ENCODE peak calls at places on chromosomes 11 and 22, in five cellular contexts. One of them, this sample, is unnamed.

GRCh38 chr11:41983458-41983857 is 524.0 kb upstream of the LRRC4C start:
- DNase-seq in mammary epithelial cell: peak
- DNase-seq in GM23248: no peak
- DNase-seq in fibroblast of lung: peak
- DNase-seq in MM.1S: no peak
- DNase-seq in this sample: no peak

GRCh38 chr11:125671561-125671960 is 9.1 kb downstream of the ACRV1 start:
- DNase-seq in mammary epithelial cell: no peak
- DNase-seq in GM23248: no peak
- DNase-seq in fibroblast of lung: no peak
- DNase-seq in MM.1S: no peak
- DNase-seq in this sample: no peak

GRCh38 chr11:74090701-74091100 is 80.1 kb downstream of the C2CD3 start:
- DNase-seq in mammary epithelial cell: no peak
- DNase-seq in GM23248: peak
- DNase-seq in fibroblast of lung: peak
- DNase-seq in MM.1S: no peak
- DNase-seq in this sample: no peak

GRCh38 chr11:80182906-80183305 is 742.1 kb upstream of the TENM4 start:
- DNase-seq in mammary epithelial cell: no peak
- DNase-seq in GM23248: no peak
- DNase-seq in fibroblast of lung: peak
- DNase-seq in MM.1S: no peak
- DNase-seq in this sample: no peak

GRCh38 chr11:44977493-44977984 is 26.9 kb upstream of the TP53I11 start:
- DNase-seq in mammary epithelial cell: no peak
- DNase-seq in GM23248: no peak
- DNase-seq in fibroblast of lung: peak
- DNase-seq in MM.1S: no peak
- DNase-seq in this sample: no peak

GRCh38 chr11:4060182-4060923 is 34.2 kb upstream of the RRM1 start:
- DNase-seq in mammary epithelial cell: no peak
- DNase-seq in GM23248: no peak
- DNase-seq in fibroblast of lung: no peak
- DNase-seq in MM.1S: no peak
- DNase-seq in this sample: no peak

GRCh38 chr11:76592961-76593360 is 77.6 kb downstream of the LRRC32 start:
- DNase-seq in mammary epithelial cell: peak
- DNase-seq in GM23248: no peak
- DNase-seq in fibroblast of lung: no peak
- DNase-seq in MM.1S: no peak
- DNase-seq in this sample: no peak

GRCh38 chr11:64042301-64042700 is 6.6 kb downstream of the FLRT1 start:
- DNase-seq in mammary epithelial cell: no peak
- DNase-seq in GM23248: no peak
- DNase-seq in fibroblast of lung: no peak
- DNase-seq in MM.1S: no peak
- DNase-seq in this sample: no peak

GRCh38 chr11:57131080-57131790 is 50.5 kb upstream of the LRRC55 start:
- DNase-seq in mammary epithelial cell: peak
- DNase-seq in GM23248: peak
- DNase-seq in fibroblast of lung: peak
- DNase-seq in MM.1S: no peak
- DNase-seq in this sample: no peak

GRCh38 chr22:32474635-32475427 is at the start of gene FBXO7:
- DNase-seq in mammary epithelial cell: peak
- DNase-seq in GM23248: peak
- DNase-seq in fibroblast of lung: peak
- DNase-seq in MM.1S: peak
- DNase-seq in this sample: peak

GRCh38 chr22:32476804-32477203 is 2.2 kb downstream of the FBXO7 start:
- DNase-seq in mammary epithelial cell: no peak
- DNase-seq in GM23248: no peak
- DNase-seq in fibroblast of lung: no peak
- DNase-seq in MM.1S: no peak
- DNase-seq in this sample: no peak

GRCh38 chr22:32476286-32476685 is 1.7 kb downstream of the FBXO7 start:
- DNase-seq in mammary epithelial cell: no peak
- DNase-seq in GM23248: peak
- DNase-seq in fibroblast of lung: no peak
- DNase-seq in MM.1S: peak
- DNase-seq in this sample: no peak

GRCh38 chr22:32475428-32476010 is 908 bp downstream of the FBXO7 start:
- DNase-seq in mammary epithelial cell: no peak
- DNase-seq in GM23248: peak
- DNase-seq in fibroblast of lung: peak
- DNase-seq in MM.1S: peak
- DNase-seq in this sample: no peak

DNA sequence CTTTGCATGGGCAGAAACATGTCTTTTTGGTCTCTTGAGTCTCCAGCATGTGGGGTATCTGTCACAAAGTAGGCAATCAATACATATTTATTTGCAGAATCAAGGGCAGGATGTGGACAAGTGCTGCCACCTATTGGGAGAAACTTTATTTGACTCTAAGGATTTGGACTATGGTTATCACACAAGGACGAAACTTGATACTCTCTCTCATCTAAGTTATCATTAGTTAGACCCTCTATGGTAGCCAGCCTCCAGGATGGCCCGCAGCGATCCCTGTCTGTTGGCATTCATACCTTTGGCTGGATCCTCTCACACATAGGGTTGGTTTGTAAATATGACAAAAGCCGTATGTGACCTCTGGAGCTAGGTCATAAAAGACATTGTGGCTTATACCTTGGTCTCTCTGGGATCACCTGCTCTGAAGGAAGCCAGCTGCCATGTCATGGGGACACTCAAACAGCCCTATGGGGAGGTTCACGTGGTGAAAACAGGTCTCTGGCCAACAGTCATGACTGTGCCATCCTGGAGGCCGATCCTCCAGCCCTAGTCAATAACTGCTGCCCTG is 1.1 kb upstream of the FBXO7 start:
- DNase-seq in mammary epithelial cell: peak
- DNase-seq in GM23248: peak
- DNase-seq in fibroblast of lung: peak
- DNase-seq in MM.1S: peak
- DNase-seq in this sample: no peak
- H3K9ac ChIP-seq in mammary epithelial cell: peak
- H3K9ac ChIP-seq in GM23248: peak
- H3K9ac ChIP-seq in fibroblast of lung: no peak
- H3K9ac ChIP-seq in MM.1S: peak
- H3K9ac ChIP-seq in this sample: no peak

GRCh38 chr11:70070736-70071135 is 7.4 kb upstream of the ANO1 start:
- DNase-seq in mammary epithelial cell: no peak
- DNase-seq in GM23248: no peak
- DNase-seq in fibroblast of lung: no peak
- DNase-seq in MM.1S: no peak
- DNase-seq in this sample: no peak

GRCh38 chr11:70073881-70074371 is 4.2 kb upstream of the ANO1 start:
- DNase-seq in mammary epithelial cell: peak
- DNase-seq in GM23248: peak
- DNase-seq in fibroblast of lung: peak
- DNase-seq in MM.1S: no peak
- DNase-seq in this sample: no peak

GRCh38 chr11:70073188-70073817 is 4.8 kb upstream of the ANO1 start:
- DNase-seq in mammary epithelial cell: no peak
- DNase-seq in GM23248: peak
- DNase-seq in fibroblast of lung: peak
- DNase-seq in MM.1S: no peak
- DNase-seq in this sample: no peak

GRCh38 chr11:70071996-70072395 is 6.1 kb upstream of the ANO1 start:
- DNase-seq in mammary epithelial cell: no peak
- DNase-seq in GM23248: no peak
- DNase-seq in fibroblast of lung: no peak
- DNase-seq in MM.1S: no peak
- DNase-seq in this sample: no peak

GRCh38 chr11:70072471-70073187 is 5.5 kb upstream of the ANO1 start:
- DNase-seq in mammary epithelial cell: no peak
- DNase-seq in GM23248: no peak
- DNase-seq in fibroblast of lung: no peak
- DNase-seq in MM.1S: no peak
- DNase-seq in this sample: no peak
- H3K9ac ChIP-seq in mammary epithelial cell: no peak
- H3K9ac ChIP-seq in GM23248: no peak
- H3K9ac ChIP-seq in fibroblast of lung: no peak
- H3K9ac ChIP-seq in MM.1S: no peak
- H3K9ac ChIP-seq in this sample: no peak

GRCh38 chr22:19172213-19173046 is 6.1 kb downstream of the SLC25A1 start:
- DNase-seq in mammary epithelial cell: no peak
- DNase-seq in GM23248: no peak
- DNase-seq in fibroblast of lung: no peak
- DNase-seq in MM.1S: peak
- DNase-seq in this sample: no peak
- H3K9ac ChIP-seq in mammary epithelial cell: peak
- H3K9ac ChIP-seq in GM23248: peak
- H3K9ac ChIP-seq in fibroblast of lung: peak
- H3K9ac ChIP-seq in MM.1S: peak
- H3K9ac ChIP-seq in this sample: peak

GRCh38 chr22:39470462-39471335 is 13.9 kb downstream of the MGAT3 start:
- DNase-seq in mammary epithelial cell: no peak
- DNase-seq in GM23248: no peak
- DNase-seq in fibroblast of lung: no peak
- DNase-seq in MM.1S: no peak
- DNase-seq in this sample: no peak

GRCh38 chr22:39473856-39474255 is 17.0 kb downstream of the MGAT3 start:
- DNase-seq in mammary epithelial cell: no peak
- DNase-seq in GM23248: no peak
- DNase-seq in fibroblast of lung: no peak
- DNase-seq in MM.1S: no peak
- DNase-seq in this sample: no peak

GRCh38 chr22:39471421-39472141 is 14.8 kb downstream of the MGAT3 start:
- DNase-seq in mammary epithelial cell: peak
- DNase-seq in GM23248: peak
- DNase-seq in fibroblast of lung: peak
- DNase-seq in MM.1S: peak
- DNase-seq in this sample: no peak

GRCh38 chr22:39474351-39474991 is 17.7 kb downstream of the MGAT3 start:
- DNase-seq in mammary epithelial cell: no peak
- DNase-seq in GM23248: peak
- DNase-seq in fibroblast of lung: no peak
- DNase-seq in MM.1S: no peak
- DNase-seq in this sample: peak

GRCh38 chr22:39472570-39473556 is 16.1 kb downstream of the MGAT3 start:
- DNase-seq in mammary epithelial cell: no peak
- DNase-seq in GM23248: no peak
- DNase-seq in fibroblast of lung: no peak
- DNase-seq in MM.1S: peak
- DNase-seq in this sample: no peak
- H3K9ac ChIP-seq in mammary epithelial cell: no peak
- H3K9ac ChIP-seq in GM23248: no peak
- H3K9ac ChIP-seq in fibroblast of lung: no peak
- H3K9ac ChIP-seq in MM.1S: peak
- H3K9ac ChIP-seq in this sample: peak

GRCh38 chr11:253160-253885 is 16.5 kb downstream of the PSMD13 start:
- DNase-seq in mammary epithelial cell: no peak
- DNase-seq in GM23248: no peak
- DNase-seq in fibroblast of lung: no peak
- DNase-seq in MM.1S: no peak
- DNase-seq in this sample: no peak

GRCh38 chr11:250740-251299 is 14.0 kb downstream of the PSMD13 start:
- DNase-seq in mammary epithelial cell: peak
- DNase-seq in GM23248: peak
- DNase-seq in fibroblast of lung: peak
- DNase-seq in MM.1S: peak
- DNase-seq in this sample: no peak

GRCh38 chr11:251550-251949 is 14.8 kb downstream of the PSMD13 start:
- DNase-seq in mammary epithelial cell: no peak
- DNase-seq in GM23248: peak
- DNase-seq in fibroblast of lung: no peak
- DNase-seq in MM.1S: no peak
- DNase-seq in this sample: no peak

GRCh38 chr11:253886-254270 is 17.1 kb downstream of the PSMD13 start:
- DNase-seq in mammary epithelial cell: no peak
- DNase-seq in GM23248: no peak
- DNase-seq in fibroblast of lung: no peak
- DNase-seq in MM.1S: no peak
- DNase-seq in this sample: no peak

GRCh38 chr11:252666-253065 is 15.9 kb downstream of the PSMD13 start:
- DNase-seq in mammary epithelial cell: no peak
- DNase-seq in GM23248: no peak
- DNase-seq in fibroblast of lung: no peak
- DNase-seq in MM.1S: no peak
- DNase-seq in this sample: no peak
- H3K9ac ChIP-seq in mammary epithelial cell: no peak
- H3K9ac ChIP-seq in GM23248: no peak
- H3K9ac ChIP-seq in fibroblast of lung: no peak
- H3K9ac ChIP-seq in MM.1S: no peak
- H3K9ac ChIP-seq in this sample: no peak

GRCh38 chr11:31240340-31240904 is 129.1 kb downstream of the DCDC1 start:
- DNase-seq in mammary epithelial cell: peak
- DNase-seq in GM23248: peak
- DNase-seq in fibroblast of lung: peak
- DNase-seq in MM.1S: peak
- DNase-seq in this sample: no peak
- H3K9ac ChIP-seq in mammary epithelial cell: no peak
- H3K9ac ChIP-seq in GM23248: no peak
- H3K9ac ChIP-seq in fibroblast of lung: no peak
- H3K9ac ChIP-seq in MM.1S: no peak
- H3K9ac ChIP-seq in this sample: no peak

DNA sequence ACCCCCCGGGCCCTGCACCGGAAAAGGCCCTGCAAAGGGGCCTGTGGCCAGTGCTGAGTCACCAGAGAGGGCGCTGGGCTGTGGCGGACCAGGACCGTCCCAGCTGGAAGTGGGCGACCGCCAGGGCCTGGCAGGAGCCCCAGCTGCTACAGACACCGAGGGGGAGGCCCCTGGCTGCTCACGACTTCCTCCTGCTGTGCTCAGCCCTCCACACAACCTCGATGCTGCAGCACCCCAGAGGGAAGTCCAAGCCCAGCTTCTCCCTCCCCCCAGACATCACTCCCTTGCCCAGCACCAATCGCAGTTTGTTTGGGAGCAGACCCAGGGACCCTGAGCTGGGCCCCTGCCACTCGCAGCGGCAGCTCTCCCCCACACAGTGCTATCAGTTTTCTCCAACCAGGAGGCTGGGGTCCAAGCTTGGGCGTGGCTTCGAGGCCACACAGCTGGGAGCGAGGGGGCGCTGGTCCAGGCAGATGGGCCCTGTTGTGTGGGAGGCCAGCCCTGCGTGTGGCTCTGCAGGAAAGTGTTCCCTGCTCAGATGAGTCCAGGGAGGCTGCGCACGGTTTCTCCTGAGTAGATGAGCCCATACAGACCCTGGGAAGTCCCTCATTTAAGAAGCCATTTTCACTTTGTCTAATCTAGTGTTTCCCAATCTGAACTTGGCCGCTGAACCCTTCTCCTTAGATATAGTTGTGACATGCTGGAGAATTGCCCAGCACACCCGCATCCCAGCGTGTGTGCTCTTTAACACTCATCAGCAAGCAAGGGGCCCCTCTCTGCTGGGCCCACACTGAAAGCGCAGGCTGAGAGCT is 5.6 kb upstream of the SH3BP1 start:
- DNase-seq in mammary epithelial cell: no peak
- DNase-seq in GM23248: peak
- DNase-seq in fibroblast of lung: peak
- DNase-seq in MM.1S: no peak
- DNase-seq in this sample: peak
- H3K9ac ChIP-seq in mammary epithelial cell: no peak
- H3K9ac ChIP-seq in GM23248: peak
- H3K9ac ChIP-seq in fibroblast of lung: peak
- H3K9ac ChIP-seq in MM.1S: no peak
- H3K9ac ChIP-seq in this sample: no peak

GRCh38 chr11:71505781-71506180 is 21.3 kb upstream of the KRTAP5-7 start:
- DNase-seq in mammary epithelial cell: no peak
- DNase-seq in GM23248: no peak
- DNase-seq in fibroblast of lung: no peak
- DNase-seq in MM.1S: no peak
- DNase-seq in this sample: no peak
- H3K9ac ChIP-seq in mammary epithelial cell: no peak
- H3K9ac ChIP-seq in GM23248: no peak
- H3K9ac ChIP-seq in fibroblast of lung: no peak
- H3K9ac ChIP-seq in MM.1S: no peak
- H3K9ac ChIP-seq in this sample: no peak

GRCh38 chr11:61730222-61730994 is 22.0 kb upstream of the MYRF start:
- DNase-seq in mammary epithelial cell: peak
- DNase-seq in GM23248: no peak
- DNase-seq in fibroblast of lung: no peak
- DNase-seq in MM.1S: no peak
- DNase-seq in this sample: peak
- H3K9ac ChIP-seq in mammary epithelial cell: no peak
- H3K9ac ChIP-seq in GM23248: no peak
- H3K9ac ChIP-seq in fibroblast of lung: no peak
- H3K9ac ChIP-seq in MM.1S: no peak
- H3K9ac ChIP-seq in this sample: no peak